ENCODE peak calls at places on chromosomes 2 and 18, in eight cellular contexts. J, M, X, U, R, C, L and B are unnamed samples.

GRCh38 chr2:129748653-129749052 is 230.8 kb upstream of the RAB6C start:
- DNase-seq in U (no peak), J (no peak), R (no peak), L (peak; percentile 13), C (no peak), X (no peak), M (no peak), B (no peak)

GRCh38 chr2:206241767-206242166 is 32.7 kb upstream of the ZDBF2 start:
- DNase-seq in R (no peak), C (no peak), J (no peak), U (no peak), X (no peak), L (no peak), M (no peak), B (no peak)

GRCh38 chr18:74531043-74531442 is 3.3 kb upstream of the CNDP1 start:
- DNase-seq in X (no peak), R (no peak), C (no peak), L (no peak), U (no peak), J (no peak), M (no peak), B (peak; percentile 36)

GRCh38 chr2:235803028-235803427 is 309.2 kb downstream of the AGAP1 start:
- DNase-seq in M (no peak), L (no peak), C (no peak), X (no peak), R (no peak), U (no peak), J (peak; percentile 11), B (no peak)

GRCh38 chr2:234463626-234464290 is 33.1 kb downstream of the ARL4C start:
- DNase-seq in L (peak; percentile 73), C (no peak), R (no peak), X (no peak), M (no peak), U (no peak), J (peak; percentile 76), B (no peak)

GRCh38 chr2:21754164-21754788 is 630.5 kb downstream of the TDRD15 start:
- DNase-seq in L (no peak), M (peak; percentile 25), C (no peak), J (no peak), R (no peak), U (no peak), X (no peak), B (no peak)

GRCh38 chr2:173574713-173575112 is 220.0 kb downstream of the CDCA7 start:
- DNase-seq in R (no peak), L (no peak), M (no peak), C (no peak), U (no peak), X (no peak), J (peak; percentile 52), B (no peak)

GRCh38 chr2:164504253-164504652 is 117.0 kb downstream of the GRB14 start:
- DNase-seq in R (no peak), X (peak; percentile 50), C (no peak), L (peak; percentile 29), U (no peak), M (no peak), J (no peak), B (no peak)

GRCh38 chr2:189526241-189526640 is 54.3 kb downstream of the SLC40A1 start:
- DNase-seq in U (no peak), M (no peak), R (no peak), C (no peak), X (no peak), J (no peak), L (no peak), B (no peak)

GRCh38 chr18:43664487-43665008 is 387.3 kb upstream of the SYT4 start:
- DNase-seq in X (no peak), L (no peak), R (no peak), C (no peak), J (no peak), M (no peak), U (no peak), B (no peak)

GRCh38 chr2:11343626-11344341 is 652 bp downstream of the ROCK2 start:
- DNase-seq in J (peak; percentile 20), U (peak; percentile 44), C (no peak), X (peak; percentile 49), M (peak; percentile 67), R (peak; percentile 42), L (peak; percentile 68), B (peak; percentile 80)

GRCh38 chr2:181683518-181684453 is 3.5 kb upstream of the NEUROD1 start:
- DNase-seq in R (no peak), X (no peak), J (peak; percentile 18), L (no peak), C (no peak), M (no peak), U (peak; percentile 21), B (peak; percentile 63)

GRCh38 chr18:697771-698170 is 14.7 kb downstream of the ENOSF1 start:
- DNase-seq in R (no peak), U (no peak), J (no peak), L (no peak), M (no peak), X (no peak), C (no peak), B (no peak)

GRCh38 chr2:122451040-122451439 is 695.6 kb downstream of the TSN start:
- DNase-seq in J (peak; percentile 21), C (no peak), R (peak; percentile 1), X (peak; percentile 19), L (peak; percentile 30), U (no peak), M (no peak), B (no peak)

GRCh38 chr2:225598922-225599321 is 199.4 kb downstream of the NYAP2 start:
- DNase-seq in M (no peak), U (no peak), X (no peak), J (no peak), L (no peak), C (no peak), R (no peak), B (no peak)

GRCh38 chr2:181066333-181066732 is 85.9 kb downstream of the UBE2E3 start:
- DNase-seq in U (no peak), L (no peak), R (no peak), X (no peak), J (no peak), C (no peak), M (no peak), B (no peak)

GRCh38 chr18:28541276-28541930 is 364.5 kb upstream of the CDH2 start:
- DNase-seq in C (no peak), R (no peak), L (no peak), M (no peak), X (no peak), U (no peak), J (no peak), B (peak; percentile 60)

GRCh38 chr2:75565523-75566449 is 5.0 kb upstream of the EVA1A start:
- DNase-seq in X (no peak), R (no peak), M (no peak), J (peak; percentile 10), C (no peak), U (no peak), L (peak; percentile 19), B (no peak)

GRCh38 chr18:79755496-79756142 is 42.1 kb upstream of the KCNG2 start:
- DNase-seq in C (peak; percentile 43), R (no peak), M (peak; percentile 22), L (no peak), X (no peak), J (no peak), U (no peak), B (peak; percentile 32)

GRCh38 chr2:21972580-21972979 is 848.8 kb downstream of the TDRD15 start:
- DNase-seq in J (no peak), M (no peak), C (no peak), L (no peak), X (no peak), U (no peak), R (no peak), B (no peak)

GRCh38 chr18:50559750-50560680 is at the start of gene MAPK4:
- DNase-seq in X (peak; percentile 57), R (peak; percentile 75), C (no peak), U (peak; percentile 72), L (no peak), M (peak; percentile 58), J (no peak), B (peak; percentile 71)

GRCh38 chr2:18247282-18248110 is 313.0 kb downstream of the RDH14 start:
- DNase-seq in M (no peak), U (no peak), J (no peak), C (no peak), R (no peak), L (no peak), X (no peak), B (no peak)

GRCh38 chr2:122999823-123000222 is 1025.3 kb upstream of the CNTNAP5 start:
- DNase-seq in C (no peak), U (no peak), J (no peak), M (no peak), R (no peak), L (no peak), X (no peak), B (no peak)

GRCh38 chr2:169438476-169438875 is 40.8 kb upstream of the BBS5 start:
- DNase-seq in J (no peak), R (no peak), L (no peak), M (no peak), C (no peak), X (no peak), U (no peak), B (no peak)

GRCh38 chr2:166972418-166972817 is 84.1 kb downstream of the XIRP2 start:
- DNase-seq in L (no peak), X (no peak), U (no peak), R (no peak), M (no peak), C (no peak), J (peak; percentile 40), B (no peak)

GRCh38 chr2:230947908-230948365 is 22.9 kb upstream of the GPR55 start:
- DNase-seq in X (no peak), J (no peak), M (no peak), L (no peak), C (peak; percentile 46), U (no peak), R (no peak), B (no peak)
- TF ChIP-seq POLR2A in X (no peak), J (no peak), M (no peak), L (no peak), C (no peak), U (no peak), R (no peak), B (no peak)

DNA sequence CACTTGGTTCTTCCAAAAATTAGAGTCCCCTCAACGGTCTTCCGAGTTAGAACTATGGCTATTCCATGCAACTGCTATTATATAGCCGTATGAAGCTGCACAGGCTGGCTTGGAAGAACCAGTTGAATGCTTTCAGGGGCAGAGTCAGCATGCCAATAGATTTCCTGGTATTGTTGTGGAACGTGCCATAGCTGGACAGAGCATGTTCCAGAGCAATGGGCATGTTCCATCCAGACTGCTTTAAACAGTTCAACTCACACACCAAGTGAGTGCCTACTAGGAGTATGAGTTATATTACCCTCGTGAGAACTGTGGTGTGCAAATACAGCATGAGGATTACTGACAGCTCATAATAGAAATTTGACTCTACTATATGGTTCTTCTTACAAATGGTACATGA is 682.0 kb downstream of the SATB2 start:
- DNase-seq in M (no peak), U (no peak), L (no peak), X (no peak), R (no peak), C (no peak), J (no peak), B (no peak)
- TF ChIP-seq POLR2A in M (no peak), U (no peak), L (no peak), X (no peak), R (no peak), C (no peak), J (no peak), B (no peak)

GRCh38 chr2:375270-375946 is 87.5 kb upstream of the ALKAL2 start:
- DNase-seq in X (no peak), C (no peak), U (no peak), R (no peak), L (no peak), M (no peak), J (no peak), B (no peak)
- TF ChIP-seq POLR2A in X (no peak), C (no peak), U (no peak), R (no peak), L (no peak), M (no peak), J (no peak), B (no peak)

GRCh38 chr2:69368588-69368987 is 18.4 kb downstream of the GFPT1 start:
- DNase-seq in L (no peak), M (no peak), C (no peak), J (no peak), X (no peak), U (no peak), R (no peak), B (no peak)
- TF ChIP-seq POLR2A in L (no peak), M (no peak), C (no peak), J (no peak), X (no peak), U (no peak), R (no peak), B (no peak)